ENCODE peak calls at places on chromosomes 11 and 22, in six cellular contexts. One of them, this sample, is unnamed.

GRCh38 chr11:69500285-69501120 is 19.0 kb downstream of the LINC01488 start:
- DNase-seq in K562: no peak
- DNase-seq in HepG2: no peak
- DNase-seq in GM12878: no peak
- DNase-seq in H1: no peak
- DNase-seq in SK-N-SH: peak; percentile 21
- DNase-seq in this sample: no peak

GRCh38 chr11:68816917-68817419 is 24.7 kb downstream of the CPT1A start:
- DNase-seq in K562: no peak
- DNase-seq in GM12878: no peak
- DNase-seq in H1: no peak
- DNase-seq in SK-N-SH: no peak
- DNase-seq in HepG2: no peak
- DNase-seq in this sample: no peak

GRCh38 chr22:22935546-22936157 is 48.0 kb downstream of the IGLL5 start:
- DNase-seq in K562: peak; percentile 56
- DNase-seq in H1: no peak
- DNase-seq in GM12878: peak; percentile 99
- DNase-seq in HepG2: no peak
- DNase-seq in SK-N-SH: no peak
- DNase-seq in this sample: no peak

GRCh38 chr11:130609121-130610035 is 160.9 kb downstream of the ADAMTS15 start:
- DNase-seq in HepG2: no peak
- DNase-seq in SK-N-SH: no peak
- DNase-seq in GM12878: no peak
- DNase-seq in H1: no peak
- DNase-seq in K562: peak; percentile 45
- DNase-seq in this sample: no peak

GRCh38 chr11:69280451-69280850 is 13.5 kb upstream of the MYEOV start:
- DNase-seq in HepG2: no peak
- DNase-seq in K562: no peak
- DNase-seq in GM12878: no peak
- DNase-seq in SK-N-SH: no peak
- DNase-seq in H1: no peak
- DNase-seq in this sample: no peak

GRCh38 chr11:61477734-61478148 is 30.8 kb upstream of the LRRC10B start:
- DNase-seq in GM12878: no peak
- DNase-seq in SK-N-SH: peak; percentile 89
- DNase-seq in H1: peak; percentile 47
- DNase-seq in HepG2: no peak
- DNase-seq in K562: peak; percentile 82
- DNase-seq in this sample: peak; percentile 11

GRCh38 chr11:33116535-33116934 is 44.7 kb downstream of the CSTF3 start:
- DNase-seq in GM12878: no peak
- DNase-seq in K562: no peak
- DNase-seq in SK-N-SH: no peak
- DNase-seq in H1: no peak
- DNase-seq in HepG2: peak; percentile 27
- DNase-seq in this sample: no peak

GRCh38 chr11:128929468-128929867 is 13.2 kb downstream of the TP53AIP1 start:
- DNase-seq in HepG2: no peak
- DNase-seq in K562: no peak
- DNase-seq in GM12878: no peak
- DNase-seq in SK-N-SH: no peak
- DNase-seq in H1: no peak
- DNase-seq in this sample: no peak

GRCh38 chr11:65090628-65091027 is 5.4 kb upstream of the VPS51 start:
- DNase-seq in GM12878: no peak
- DNase-seq in HepG2: no peak
- DNase-seq in K562: no peak
- DNase-seq in SK-N-SH: no peak
- DNase-seq in H1: no peak
- DNase-seq in this sample: no peak

GRCh38 chr11:33735426-33736147 is 636 bp downstream of the CD59 start:
- DNase-seq in GM12878: peak; percentile 37
- DNase-seq in SK-N-SH: peak; percentile 66
- DNase-seq in HepG2: peak; percentile 34
- DNase-seq in H1: no peak
- DNase-seq in K562: no peak
- DNase-seq in this sample: peak; percentile 22

GRCh38 chr11:61976420-61976800 is 9.0 kb upstream of the FTH1 start:
- DNase-seq in K562: no peak
- DNase-seq in GM12878: no peak
- DNase-seq in SK-N-SH: no peak
- DNase-seq in HepG2: no peak
- DNase-seq in H1: no peak
- DNase-seq in this sample: no peak

GRCh38 chr11:19679952-19680823 is 32.4 kb upstream of the NAV2 start:
- DNase-seq in SK-N-SH: peak; percentile 60
- DNase-seq in H1: peak; percentile 39
- DNase-seq in K562: no peak
- DNase-seq in GM12878: no peak
- DNase-seq in HepG2: no peak
- DNase-seq in this sample: no peak

GRCh38 chr11:120404495-120404894 is 68.3 kb downstream of the ARHGEF12 start:
- DNase-seq in SK-N-SH: no peak
- DNase-seq in H1: no peak
- DNase-seq in GM12878: no peak
- DNase-seq in HepG2: no peak
- DNase-seq in K562: no peak
- DNase-seq in this sample: no peak

DNA sequence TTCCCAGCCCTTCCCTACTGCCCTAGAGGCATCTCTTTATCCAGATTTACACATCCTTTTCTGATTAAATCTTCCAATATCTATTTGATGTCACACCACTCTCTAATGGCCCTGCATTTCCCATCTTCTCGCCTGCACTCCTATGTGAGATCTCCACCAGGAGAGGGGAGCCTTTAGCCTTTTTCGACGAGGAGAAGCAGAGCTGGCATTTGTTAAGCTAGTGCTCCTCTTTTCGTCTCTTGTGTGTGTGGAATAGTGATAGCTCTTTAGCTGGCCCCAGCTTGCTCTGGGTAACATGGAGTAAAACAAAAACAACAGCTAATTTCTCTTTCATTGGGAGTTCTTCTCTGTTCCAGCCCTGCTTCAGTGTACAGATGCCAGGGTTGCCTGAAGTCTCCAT is 536.5 kb downstream of the NTM start:
- DNase-seq in K562: no peak
- DNase-seq in GM12878: no peak
- DNase-seq in HepG2: no peak
- DNase-seq in SK-N-SH: peak; percentile 36
- DNase-seq in H1: no peak
- DNase-seq in this sample: no peak
- TF ChIP-seq CTCF in K562: no peak
- TF ChIP-seq CTCF in GM12878: peak; percentile 2
- TF ChIP-seq CTCF in HepG2: no peak
- TF ChIP-seq CTCF in SK-N-SH: no peak
- TF ChIP-seq CTCF in H1: peak; percentile 27
- TF ChIP-seq CTCF in this sample: no peak

GRCh38 chr11:124722176-124722575 is 17.6 kb upstream of the NRGN start:
- DNase-seq in K562: no peak
- DNase-seq in SK-N-SH: no peak
- DNase-seq in GM12878: no peak
- DNase-seq in H1: no peak
- DNase-seq in HepG2: no peak
- DNase-seq in this sample: no peak

GRCh38 chr11:124724854-124725718 is 14.7 kb upstream of the NRGN start:
- DNase-seq in K562: no peak
- DNase-seq in H1: no peak
- DNase-seq in SK-N-SH: no peak
- DNase-seq in GM12878: peak; percentile 41
- DNase-seq in HepG2: peak; percentile 62
- DNase-seq in this sample: no peak

GRCh38 chr11:124725719-124726105 is 14.0 kb upstream of the NRGN start:
- DNase-seq in SK-N-SH: no peak
- DNase-seq in GM12878: no peak
- DNase-seq in H1: no peak
- DNase-seq in HepG2: no peak
- DNase-seq in K562: no peak
- DNase-seq in this sample: peak; percentile 20
- TF ChIP-seq GABPA in SK-N-SH: no peak
- TF ChIP-seq GABPA in GM12878: no peak
- TF ChIP-seq GABPA in H1: no peak
- TF ChIP-seq GABPA in HepG2: no peak
- TF ChIP-seq GABPA in K562: no peak
- TF ChIP-seq GABPA in this sample: no peak

GRCh38 chr11:59221438-59221837 is 8.7 kb upstream of the MPEG1 start:
- DNase-seq in SK-N-SH: no peak
- DNase-seq in GM12878: no peak
- DNase-seq in K562: no peak
- DNase-seq in HepG2: no peak
- DNase-seq in H1: no peak
- DNase-seq in this sample: no peak
- TF ChIP-seq CTCF in SK-N-SH: no peak
- TF ChIP-seq CTCF in GM12878: no peak
- TF ChIP-seq CTCF in K562: no peak
- TF ChIP-seq CTCF in HepG2: no peak
- TF ChIP-seq CTCF in H1: no peak
- TF ChIP-seq CTCF in this sample: no peak

DNA sequence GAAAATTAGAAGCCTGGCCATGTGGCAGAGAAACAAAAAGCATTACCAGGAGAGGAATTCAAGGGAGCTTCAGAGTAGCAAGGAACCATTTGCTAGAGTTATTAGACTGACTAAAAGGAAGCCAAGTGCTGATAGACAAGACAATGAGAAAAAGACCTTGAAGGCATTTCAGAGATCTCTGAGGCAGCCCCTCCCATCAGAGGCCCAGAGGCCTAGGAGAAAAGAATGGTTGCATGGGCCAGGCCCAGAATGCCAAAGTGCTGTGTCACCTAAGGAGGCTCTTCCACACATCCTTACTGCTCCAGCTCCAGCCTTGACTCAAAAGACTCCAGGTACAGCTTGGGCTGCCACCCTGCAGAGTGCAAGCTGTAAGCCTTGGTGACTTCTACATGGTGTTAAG is 61.8 kb upstream of the POU2AF2 start:
- DNase-seq in GM12878: no peak
- DNase-seq in SK-N-SH: no peak
- DNase-seq in HepG2: no peak
- DNase-seq in H1: no peak
- DNase-seq in K562: no peak
- DNase-seq in this sample: no peak
- TF ChIP-seq GABPA in GM12878: no peak
- TF ChIP-seq GABPA in SK-N-SH: no peak
- TF ChIP-seq GABPA in HepG2: no peak
- TF ChIP-seq GABPA in H1: no peak
- TF ChIP-seq GABPA in K562: no peak
- TF ChIP-seq GABPA in this sample: no peak

GRCh38 chr22:45867118-45867905 is 109.7 kb downstream of the WNT7B start:
- DNase-seq in SK-N-SH: peak; percentile 87
- DNase-seq in H1: no peak
- DNase-seq in K562: no peak
- DNase-seq in GM12878: no peak
- DNase-seq in HepG2: no peak
- DNase-seq in this sample: no peak
- TF ChIP-seq CTCF in SK-N-SH: no peak
- TF ChIP-seq CTCF in H1: peak; percentile 35
- TF ChIP-seq CTCF in K562: no peak
- TF ChIP-seq CTCF in GM12878: peak; percentile 9
- TF ChIP-seq CTCF in HepG2: peak; percentile 53
- TF ChIP-seq CTCF in this sample: no peak

DNA sequence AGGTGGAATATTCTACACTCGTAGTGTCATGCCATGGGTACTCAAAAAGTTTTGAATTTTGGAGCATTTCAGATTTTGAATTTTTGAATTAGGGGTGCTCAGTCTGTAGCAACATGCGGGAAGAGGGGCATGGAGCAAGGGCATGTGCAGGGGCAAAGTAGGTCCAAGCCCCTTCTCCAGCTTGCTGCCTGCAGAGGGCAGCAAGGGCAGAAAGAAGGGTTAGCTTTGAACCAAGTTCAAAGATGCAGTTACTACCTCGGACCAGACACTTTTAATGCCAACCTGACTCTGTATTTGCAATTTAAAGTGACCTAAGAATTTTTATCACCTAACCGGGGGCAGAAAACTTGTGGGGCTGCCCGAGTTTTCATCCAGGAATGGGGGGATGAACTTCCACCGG is 68.2 kb downstream of the CD82 start:
- DNase-seq in HepG2: no peak
- DNase-seq in H1: no peak
- DNase-seq in K562: no peak
- DNase-seq in SK-N-SH: peak; percentile 56
- DNase-seq in GM12878: no peak
- DNase-seq in this sample: no peak
- TF ChIP-seq GABPA in HepG2: no peak
- TF ChIP-seq GABPA in H1: no peak
- TF ChIP-seq GABPA in K562: no peak
- TF ChIP-seq GABPA in SK-N-SH: no peak
- TF ChIP-seq GABPA in GM12878: no peak
- TF ChIP-seq GABPA in this sample: no peak

GRCh38 chr11:63901660-63902059 is 15.3 kb downstream of the RCOR2 start:
- DNase-seq in H1: no peak
- DNase-seq in K562: no peak
- DNase-seq in GM12878: no peak
- DNase-seq in HepG2: no peak
- DNase-seq in SK-N-SH: peak; percentile 45
- DNase-seq in this sample: no peak
- TF ChIP-seq CTCF in H1: peak; percentile 67
- TF ChIP-seq CTCF in K562: peak; percentile 36
- TF ChIP-seq CTCF in GM12878: peak; percentile 4
- TF ChIP-seq CTCF in HepG2: peak; percentile 41
- TF ChIP-seq CTCF in SK-N-SH: peak; percentile 52
- TF ChIP-seq CTCF in this sample: no peak